ENCODE peak calls at places on chromosomes 4 and X, in four cellular contexts. S is heart left ventricle; I is K562; H is naive thymus-derived CD4-positive, alpha-beta T cell. V is an unnamed sample.

GRCh38 chrX:39440734-39441305 is 639.6 kb downstream of the MID1IP1 start:
- DNase-seq in S (no peak), I (peak; percentile 22), H (no peak), V (no peak)

GRCh38 chr4:159070742-159071141 is 32.1 kb upstream of the RAPGEF2 start:
- DNase-seq in S (no peak), I (no peak), H (no peak), V (no peak)

GRCh38 chr4:141810702-141811365 is 174.5 kb downstream of the IL15 start:
- DNase-seq in H (no peak), I (no peak), S (no peak), V (no peak)

GRCh38 chr4:10113362-10114047 is 3.1 kb downstream of the WDR1 start:
- DNase-seq in I (no peak), H (no peak), S (no peak), V (no peak)

GRCh38 chrX:150870487-150871340 is 27.8 kb downstream of the CD99L2 start:
- DNase-seq in I (no peak), H (no peak), S (no peak), V (no peak)

GRCh38 chrX:10310502-10310901 is 153.7 kb downstream of the CLCN4 start:
- DNase-seq in S (no peak), H (no peak), I (no peak), V (no peak)

GRCh38 chrX:110381216-110381615 is 22.6 kb downstream of the RTL9 start:
- DNase-seq in I (no peak), S (no peak), H (no peak), V (no peak)

GRCh38 chrX:40465735-40466551 is 114.8 kb upstream of the ATP6AP2 start:
- DNase-seq in S (no peak), I (no peak), H (no peak), V (no peak)

GRCh38 chr4:6342530-6343293 is 73.1 kb downstream of the WFS1 start:
- DNase-seq in S (peak; percentile 85), I (no peak), H (no peak), V (no peak)

GRCh38 chrX:63250253-63250868 is 100.8 kb downstream of the SPIN4 start:
- DNase-seq in H (peak; percentile 14), I (peak; percentile 73), S (no peak), V (peak; percentile 59)

GRCh38 chr4:15778742-15779231 is 659 bp downstream of the CD38 start:
- DNase-seq in S (peak; percentile 67), I (no peak), H (peak; percentile 16), V (no peak)

GRCh38 chr4:7192252-7193039 is at the start of gene SORCS2:
- DNase-seq in I (peak; percentile 53), S (peak; percentile 71), H (no peak), V (peak; percentile 49)

DNA sequence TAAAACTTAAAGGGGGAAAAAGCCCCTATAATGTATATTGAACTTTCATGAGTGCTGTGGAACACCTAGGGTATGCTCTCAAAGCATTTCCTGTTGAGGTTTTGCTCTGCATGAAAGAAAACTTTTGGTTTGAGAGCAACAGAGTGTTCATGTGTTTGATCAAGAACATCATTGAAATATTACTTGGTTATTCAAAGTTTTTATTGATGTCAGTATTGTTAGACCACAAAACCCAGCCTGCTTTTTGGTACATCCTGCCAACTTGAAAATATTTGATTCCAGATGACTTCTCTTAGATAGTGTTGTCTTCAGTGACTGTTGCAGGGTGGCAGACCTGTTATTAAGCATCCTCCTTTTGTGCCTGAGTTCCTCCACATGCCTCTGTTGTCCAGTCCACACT is 68.0 kb downstream of the N4BP2 start:
- DNase-seq in S (no peak), I (no peak), H (peak; percentile 66), V (peak; percentile 73)
- H3K36me3 ChIP-seq in S (peaks cover 5% of the 10 kb centered on the region), I (peaks cover 8% of the 10 kb centered on the region), H (no peaks in the 10 kb centered on the region), V (no peaks in the 10 kb centered on the region)

DNA sequence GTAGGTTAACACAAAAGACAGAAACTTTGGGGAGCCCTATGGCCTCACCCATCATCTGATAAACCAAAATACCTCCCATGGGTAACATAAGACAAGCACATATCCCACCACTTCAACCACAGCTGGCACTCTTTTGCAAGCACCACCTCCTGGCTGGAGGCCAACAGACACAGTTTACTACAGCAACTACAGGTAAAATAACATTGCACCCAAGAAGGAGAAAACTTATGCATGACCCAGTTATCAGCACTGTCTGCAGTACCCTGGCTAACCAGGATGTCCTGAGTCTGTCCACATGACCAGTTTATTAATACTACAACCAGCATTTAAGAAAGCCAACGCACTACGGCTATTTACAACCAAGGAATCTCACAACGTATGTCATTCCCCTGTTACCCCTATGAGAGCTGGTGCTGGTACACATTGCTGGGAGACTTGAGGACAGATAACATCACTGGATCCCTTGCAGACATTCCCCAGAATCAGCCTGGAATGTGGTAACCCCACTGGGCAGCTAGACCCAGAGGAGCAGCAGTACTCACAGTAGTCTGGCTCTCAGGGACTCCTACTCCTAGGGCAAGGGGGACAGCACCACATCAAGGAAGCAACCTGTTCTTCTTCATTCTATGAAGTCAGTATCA is 32.0 kb downstream of the ELF2 start:
- DNase-seq in I (no peak), H (no peak), S (peak; percentile 36), V (no peak)
- H3K27ac ChIP-seq in I (no peak overlapping the region), H (no peak overlapping the region), S (no peak overlapping the region), V (no peak overlapping the region)

GRCh38 chr4:41359836-41360213 is 103.1 kb downstream of the UCHL1 start:
- DNase-seq in I (no peak), H (no peak), S (no peak), V (no peak)
- H3K4me1 ChIP-seq in I (peaks cover 13% of the 10 kb centered on the region), H (no peaks in the 10 kb centered on the region), S (peaks cover 23% of the 10 kb centered on the region), V (no peaks in the 10 kb centered on the region)

DNA sequence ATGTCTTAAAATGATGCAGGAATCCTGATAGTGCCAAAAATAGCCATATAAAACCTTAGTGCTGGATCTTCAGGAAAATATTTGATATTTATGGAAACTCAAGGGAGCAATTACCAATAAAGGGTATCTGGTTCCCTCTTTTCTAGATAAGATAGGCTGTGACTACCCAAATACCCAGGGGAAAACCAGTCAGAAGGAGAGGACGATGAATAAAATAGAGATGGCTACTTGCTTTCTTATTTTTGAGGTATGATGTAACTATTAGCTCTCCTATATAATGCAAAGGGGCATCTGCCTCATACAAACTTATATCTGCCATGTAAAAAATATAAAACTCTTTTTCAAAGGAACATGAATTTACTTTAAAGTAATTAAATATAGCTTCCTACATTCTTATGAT is 23.4 kb upstream of the COX18 start:
- DNase-seq in H (no peak), S (no peak), I (no peak), V (no peak)
- H3K36me3 ChIP-seq in H (peaks cover 6% of the 10 kb centered on the region), S (peaks cover 91% of the 10 kb centered on the region), I (peaks cover 79% of the 10 kb centered on the region), V (peaks cover 23% of the 10 kb centered on the region)

V was measured in CD4-positive, alpha-beta memory T cell.